ENCODE peak calls at places on chromosomes 12 and 14, in nine cellular contexts. S, M, G, K, P, Y, Z, Q and C are unnamed samples.
A peak's percentile ranks its signal among the peaks of the same experiment; 100 is the strongest.

GRCh38 chr12:3551976-3552725 is 61.1 kb downstream of the PRMT8 start:
- DNase-seq in S (no peak), M (no peak), G (no peak), K (no peak), P (no peak), Y (no peak), Z (no peak), Q (no peak), C (no peak)

GRCh38 chr12:132804426-132804861 is 24.2 kb downstream of the GOLGA3 start:
- DNase-seq in S (no peak), M (no peak), G (no peak), K (peak; percentile 21), P (no peak), Y (no peak), Z (no peak), Q (no peak), C (peak; percentile 23)

GRCh38 chr14:103121161-103121845 is 2.0 kb upstream of the TNFAIP2 start:
- DNase-seq in S (no peak), M (no peak), G (peak; percentile 83), K (no peak), P (peak; percentile 65), Y (no peak), Z (peak; percentile 33), Q (no peak), C (no peak)

GRCh38 chr14:104864267-104865068 is 600 bp upstream of the CEP170B start:
- DNase-seq in S (no peak), M (no peak), G (peak; percentile 71), K (peak; percentile 96), P (no peak), Y (no peak), Z (no peak), Q (peak; percentile 75), C (no peak)

GRCh38 chr14:101525646-101526527 is 35.4 kb upstream of the DIO3 start:
- DNase-seq in S (no peak), M (no peak), G (no peak), K (no peak), P (no peak), Y (no peak), Z (no peak), Q (no peak), C (no peak)

GRCh38 chr14:104214819-104215218 is 76.4 kb downstream of the KIF26A start:
- DNase-seq in S (no peak), M (no peak), G (no peak), K (no peak), P (no peak), Y (no peak), Z (no peak), Q (no peak), C (no peak)

GRCh38 chr12:12598864-12599263 is 12.8 kb upstream of the CREBL2 start:
- DNase-seq in S (no peak), M (no peak), G (no peak), K (no peak), P (no peak), Y (no peak), Z (no peak), Q (no peak), C (no peak)

GRCh38 chr12:69824956-69825355 is at the start of gene MYRFL:
- DNase-seq in S (no peak), M (no peak), G (no peak), K (no peak), P (no peak), Y (no peak), Z (no peak), Q (no peak), C (no peak)

GRCh38 chr12:14399871-14400270 is 34.4 kb downstream of the ATF7IP start:
- DNase-seq in S (no peak), M (no peak), G (no peak), K (no peak), P (no peak), Y (no peak), Z (no peak), Q (no peak), C (no peak)

GRCh38 chr14:100076133-100076532 is 10.9 kb downstream of the EVL start:
- DNase-seq in S (no peak), M (peak; percentile 71), G (no peak), K (peak; percentile 79), P (no peak), Y (no peak), Z (no peak), Q (peak; percentile 7), C (peak; percentile 22)

GRCh38 chr12:50979369-50980052 is 27.2 kb downstream of the HIGD1C start:
- DNase-seq in S (no peak), M (peak; percentile 73), G (no peak), K (no peak), P (no peak), Y (no peak), Z (no peak), Q (no peak), C (no peak)

GRCh38 chr12:108543642-108544041 is 17.3 kb downstream of the SART3 start:
- DNase-seq in S (no peak), M (no peak), G (no peak), K (no peak), P (no peak), Y (no peak), Z (no peak), Q (no peak), C (no peak)

GRCh38 chr12:124565071-124565491 is 2.3 kb downstream of the NCOR2 start:
- DNase-seq in S (peak; percentile 31), M (no peak), G (peak; percentile 83), K (no peak), P (no peak), Y (no peak), Z (peak; percentile 39), Q (peak; percentile 53), C (no peak)

GRCh38 chr12:75289678-75290200 is 40.4 kb downstream of the CAPS2 start:
- DNase-seq in S (no peak), M (no peak), G (no peak), K (no peak), P (no peak), Y (no peak), Z (no peak), Q (no peak), C (no peak)

GRCh38 chr14:64955297-64955696 is 12.8 kb upstream of the GPX2 start:
- DNase-seq in S (no peak), M (no peak), G (peak; percentile 60), K (no peak), P (no peak), Y (no peak), Z (no peak), Q (no peak), C (no peak)

GRCh38 chr12:57512665-57513064 is 7.6 kb downstream of the DDIT3 start:
- DNase-seq in S (no peak), M (no peak), G (no peak), K (no peak), P (no peak), Y (no peak), Z (no peak), Q (no peak), C (no peak)